ENCODE peak calls at places on chromosomes 4 and X, in six cellular contexts. K is heart left ventricle, B is hepatocyte, C is WERI-Rb-1, V is uterus, T is lower leg skin. H is an unnamed sample.
A peak's percentile ranks its signal among the peaks of the same experiment; 100 is the strongest.

GRCh38 chrX:47481160-47481559 is 1.9 kb downstream of the ZNF41 start:
- DNase-seq in K (no peak), B (no peak), C (no peak), V (no peak), T (no peak), H (no peak)

GRCh38 chr4:47830263-47831025 is 7.4 kb downstream of the CORIN start:
- DNase-seq in K (no peak), B (no peak), C (no peak), V (no peak), T (no peak), H (no peak)

GRCh38 chrX:76253432-76253831 is 80.6 kb downstream of the PBDC1 start:
- DNase-seq in K (peak; percentile 24), B (peak; percentile 39), C (peak; percentile 19), V (peak; percentile 21), T (no peak), H (peak; percentile 50)

GRCh38 chr4:164357957-164358356 is 396.0 kb upstream of the SMIM31 start:
- DNase-seq in K (no peak), B (peak; percentile 28), C (no peak), V (no peak), T (no peak), H (no peak)

GRCh38 chr4:163610642-163611041 is 116.2 kb downstream of the TMA16 start:
- DNase-seq in K (no peak), B (no peak), C (no peak), V (no peak), T (no peak), H (no peak)

GRCh38 chrX:37993857-37994619 is 12.3 kb upstream of the SYTL5 start:
- DNase-seq in K (no peak), B (peak; percentile 30), C (no peak), V (no peak), T (no peak), H (no peak)

GRCh38 chr4:114034189-114034588 is 54.7 kb upstream of the ARSJ start:
- DNase-seq in K (no peak), B (no peak), C (no peak), V (no peak), T (no peak), H (no peak)

GRCh38 chr4:7391637-7392437 is 42.9 kb downstream of the PSAPL1 start:
- DNase-seq in K (no peak), B (no peak), C (peak; percentile 4), V (no peak), T (peak; percentile 72), H (no peak)

GRCh38 chr4:123114084-123114914 is 191.9 kb upstream of the NUDT6 start:
- DNase-seq in K (no peak), B (no peak), C (no peak), V (no peak), T (no peak), H (no peak)

GRCh38 chr4:10205223-10205622 is 88.6 kb upstream of the WDR1 start:
- DNase-seq in K (no peak), B (no peak), C (no peak), V (no peak), T (no peak), H (no peak)

GRCh38 chr4:157043131-157043530 is 32.8 kb upstream of the GLRB start:
- DNase-seq in K (no peak), B (peak; percentile 12), C (no peak), V (no peak), T (no peak), H (peak; percentile 66)

GRCh38 chrX:129726307-129727111 is 12.3 kb upstream of the XPNPEP2 start:
- DNase-seq in K (peak; percentile 60), B (peak; percentile 76), C (peak; percentile 48), V (peak; percentile 42), T (peak; percentile 87), H (peak; percentile 59)

GRCh38 chrX:7706032-7706431 is 136.9 kb upstream of the VCX start:
- DNase-seq in K (no peak), B (no peak), C (no peak), V (no peak), T (no peak), H (peak; percentile 9)
- TF ChIP-seq CTCF in K (no peak), B (peak; percentile 32), C (no peak), V (no peak), T (no peak), H (peak; percentile 40)

GRCh38 chr4:110619001-110619350 is 3.9 kb downstream of the PITX2 start:
- DNase-seq in K (no peak), B (no peak), C (no peak), V (no peak), T (no peak), H (no peak)
- H3K4me3 ChIP-seq in K (no peak overlapping the region), B (peak overlapping the region; percentile 87), C (no peak overlapping the region), V (no peak overlapping the region), T (no peak overlapping the region), H (no peak overlapping the region)

GRCh38 chr4:39528056-39528465 is 822 bp upstream of the UGDH start:
- DNase-seq in K (no peak), B (no peak), C (no peak), V (peak; percentile 83), T (peak; percentile 96), H (peak; percentile 30)
- TF ChIP-seq CTCF in K (no peak), B (no peak), C (no peak), V (no peak), T (no peak), H (no peak)

DNA sequence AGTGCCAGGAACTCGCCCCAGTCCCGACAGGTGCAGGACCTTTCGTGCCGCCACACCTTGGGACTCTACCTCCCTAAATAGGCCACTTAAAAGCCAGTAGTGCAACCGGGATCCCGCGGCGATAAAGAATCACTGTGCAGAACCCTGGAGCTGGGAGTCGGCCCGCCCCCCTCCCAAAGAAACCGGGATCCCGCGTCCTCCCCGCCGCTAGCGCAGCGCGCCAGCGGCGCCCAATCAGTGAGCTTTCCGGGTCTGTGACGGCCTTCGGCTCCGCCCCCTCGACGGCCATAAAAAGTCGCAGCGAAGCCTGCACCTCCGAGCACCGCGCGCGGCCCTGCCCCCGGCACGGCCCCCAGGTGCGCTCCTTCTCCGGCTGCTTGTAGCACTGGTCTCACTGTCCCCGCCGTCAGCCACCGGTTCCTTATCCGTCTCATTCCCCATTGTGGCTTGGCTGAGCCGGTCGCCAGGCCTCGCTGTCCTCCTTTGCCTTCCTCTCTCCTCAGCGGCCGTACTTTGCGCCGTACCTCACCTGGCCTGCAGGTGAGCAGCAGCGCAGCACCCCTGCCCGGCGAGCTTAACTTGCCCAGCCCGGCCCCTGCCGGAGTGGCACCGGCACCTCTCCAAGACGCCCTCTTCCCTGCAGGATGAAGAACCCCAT is at the start of gene LRAT:
- DNase-seq in K (peak; percentile 28), B (peak; percentile 85), C (peak; percentile 87), V (no peak), T (no peak), H (peak; percentile 81)
- H3K4me3 ChIP-seq in K (peak within 1 kb of the TSS; percentile 48), B (peak within 1 kb of the TSS; percentile 62), C (peak within 1 kb of the TSS; percentile 60), V (peak within 1 kb of the TSS; percentile 35), T (peak within 1 kb of the TSS; percentile 12), H (peak within 1 kb of the TSS; percentile 61)

DNA sequence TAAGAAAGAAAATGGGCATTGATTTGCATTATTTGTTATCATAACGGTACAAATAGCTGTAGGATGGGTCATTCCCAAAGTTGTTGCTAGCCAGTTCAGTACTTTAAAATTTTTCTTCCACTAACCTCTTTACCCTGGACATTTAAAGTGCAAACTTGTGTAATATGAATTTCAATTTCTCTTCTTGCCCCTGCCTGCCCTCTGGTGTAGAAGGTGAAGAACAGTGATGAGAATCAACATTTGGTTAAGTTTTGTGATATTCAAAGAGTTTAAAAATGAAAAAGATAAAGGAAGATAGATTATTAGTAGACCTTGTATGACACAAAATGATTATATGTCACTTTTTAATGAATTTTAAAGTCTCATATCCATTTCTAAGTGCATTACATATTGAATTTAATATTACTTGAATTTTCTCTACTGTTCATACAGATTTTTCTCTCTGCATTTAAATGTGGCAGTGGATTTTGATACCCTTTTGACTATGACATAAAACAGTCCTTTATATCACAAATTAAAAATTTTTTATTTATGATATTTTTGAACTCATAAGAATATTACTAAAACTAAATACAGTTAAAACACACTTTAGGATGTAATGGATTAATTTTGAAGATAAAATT is 337.7 kb downstream of the BMPR1B start:
- DNase-seq in K (no peak), B (peak; percentile 58), C (peak; percentile 20), V (no peak), T (no peak), H (peak; percentile 63)
- TF ChIP-seq CTCF in K (peak; percentile 47), B (peak; percentile 78), C (peak; percentile 32), V (peak; percentile 48), T (no peak), H (peak; percentile 61)

DNA sequence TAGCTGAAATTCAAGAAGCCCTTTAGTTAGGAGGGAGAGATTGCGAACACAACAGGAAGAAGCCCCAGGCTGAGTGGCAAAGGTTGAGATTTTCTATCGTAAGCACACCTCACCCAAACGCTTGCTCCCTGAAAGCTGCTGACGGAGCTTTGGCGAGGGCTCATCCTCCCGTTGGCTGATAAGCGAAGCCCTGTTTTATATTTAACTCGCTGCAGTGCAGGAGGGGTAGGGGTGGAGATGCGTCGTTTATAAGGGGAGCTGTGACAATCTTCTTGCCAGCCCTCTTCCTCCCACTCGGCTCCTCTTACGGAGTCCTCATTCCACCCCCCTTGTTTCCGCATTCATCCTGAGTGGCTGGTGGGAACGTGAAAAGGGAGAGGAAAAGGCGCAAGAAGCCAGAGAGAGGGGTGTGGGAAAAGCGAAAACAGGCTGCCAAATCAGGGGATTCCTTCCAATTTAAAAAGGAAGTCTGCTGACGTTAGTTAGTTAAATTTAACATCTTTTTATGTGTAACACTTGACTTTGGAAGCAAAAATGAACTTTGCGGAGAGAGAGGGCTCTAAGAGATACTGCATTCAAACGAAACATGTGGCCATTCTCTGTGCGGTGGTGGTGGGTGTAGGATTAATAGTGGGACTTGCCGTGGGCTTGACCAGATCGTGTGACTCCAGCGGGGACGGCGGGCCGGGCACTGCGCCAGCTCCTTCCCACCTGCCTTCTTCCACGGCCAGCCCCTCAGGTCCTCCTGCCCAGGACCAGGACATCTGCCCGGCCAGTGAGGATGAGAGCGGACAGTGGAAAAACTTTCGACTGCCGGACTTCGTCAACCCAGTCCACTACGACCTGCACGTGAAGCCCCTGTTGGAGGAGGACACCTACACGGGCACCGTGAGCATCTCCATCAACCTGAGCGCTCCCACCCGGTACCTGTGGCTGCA is at the start of gene ENPEP:
- DNase-seq in K (peak; percentile 50), B (peak; percentile 32), C (no peak), V (peak; percentile 77), T (peak; percentile 88), H (peak; percentile 71)
- H3K4me3 ChIP-seq in K (peak within 1 kb of the TSS; percentile 61), B (peak within 1 kb of the TSS; percentile 17), C (no peak within 1 kb of the TSS), V (peak within 1 kb of the TSS; percentile 45), T (no peak within 1 kb of the TSS), H (peak within 1 kb of the TSS; percentile 63)

DNA sequence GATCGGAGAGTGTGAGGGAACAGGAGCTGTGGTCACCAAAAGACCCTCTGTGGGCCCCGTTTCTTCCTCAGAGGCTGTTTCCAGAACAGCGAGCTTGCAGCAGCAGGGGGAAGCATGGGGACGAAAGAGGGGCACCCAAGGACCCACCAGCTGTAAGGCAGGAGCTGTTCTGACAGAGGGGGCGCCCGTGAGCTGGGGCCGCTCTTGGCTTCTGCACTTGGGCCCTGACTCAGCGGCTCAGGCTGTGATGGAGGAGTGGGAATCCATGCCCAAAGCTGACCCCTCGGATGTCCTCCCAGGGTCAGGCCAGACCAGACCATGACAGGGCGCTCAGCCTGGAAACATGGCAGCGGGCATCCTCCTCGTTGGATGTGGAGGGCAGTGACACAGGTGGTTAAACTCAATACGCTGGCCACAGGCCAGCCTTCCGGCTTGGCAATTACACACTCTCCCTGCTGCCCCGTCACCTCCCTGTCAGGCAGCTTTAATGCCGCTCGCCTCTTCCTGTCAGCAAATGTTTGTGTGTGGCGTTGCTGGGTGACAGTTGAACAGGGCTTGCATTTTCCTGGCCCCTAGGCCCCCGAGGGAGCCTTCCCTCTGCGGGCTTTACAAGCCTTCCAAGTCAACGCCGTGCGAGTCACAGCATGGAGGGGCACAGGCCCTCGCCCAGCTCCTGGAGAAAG is 620.2 kb downstream of the BCOR start:
- DNase-seq in K (peak; percentile 86), B (peak; percentile 62), C (peak; percentile 40), V (peak; percentile 34), T (peak; percentile 87), H (no peak)
- TF ChIP-seq CTCF in K (no peak), B (peak; percentile 33), C (peak; percentile 61), V (no peak), T (no peak), H (peak; percentile 34)

H was measured in A673.